ENCODE peak calls at places on chromosomes 3 and 15, in ten cellular contexts. L is fibroblast of lung, Y is neural progenitor cell, D is upper lobe of right lung, M is brain microvascular endothelial cell, Z is mesothelial cell of epicardium, W is adrenal gland, B is epithelial cell of esophagus, S is fibroblast of mammary gland, H is H9. I is an unnamed sample.

GRCh38 chr3:197833930-197834715 is 43.1 kb downstream of the LRCH3 start:
- DNase-seq in L (no peak), Y (no peak), D (no peak), M (no peak), Z (no peak), W (no peak), B (no peak), S (no peak), H (no peak), I (no peak)

GRCh38 chr3:98556164-98557130 is 24.7 kb downstream of the GPR15 start:
- DNase-seq in L (no peak), Y (no peak), D (no peak), M (peak), Z (no peak), W (no peak), B (no peak), S (no peak), H (no peak), I (no peak)

GRCh38 chr3:106534206-106534605 is 665.4 kb upstream of the CBLB start:
- DNase-seq in L (no peak), Y (no peak), D (peak), M (peak), Z (no peak), W (no peak), B (peak), S (peak), H (no peak), I (peak)

GRCh38 chr15:89714775-89715174 is 24.2 kb downstream of the WDR93 start:
- DNase-seq in L (no peak), Y (no peak), D (no peak), M (no peak), Z (no peak), W (no peak), B (no peak), S (no peak), H (no peak), I (peak)

GRCh38 chr15:98308117-98308516 is 340.2 kb upstream of the IGF1R start:
- DNase-seq in L (no peak), Y (no peak), D (no peak), M (no peak), Z (no peak), W (no peak), B (no peak), S (no peak), H (no peak), I (no peak)

GRCh38 chr15:53559364-53560253 is 199.9 kb downstream of the WDR72 start:
- DNase-seq in L (no peak), Y (no peak), D (no peak), M (no peak), Z (no peak), W (no peak), B (no peak), S (no peak), H (no peak), I (no peak)

GRCh38 chr3:159619341-159619885 is 369.2 kb upstream of the IL12A start:
- DNase-seq in L (peak), Y (peak), D (no peak), M (peak), Z (no peak), W (no peak), B (no peak), S (peak), H (no peak), I (peak)

GRCh38 chr3:66863205-66864135 is 134.6 kb upstream of the KBTBD8 start:
- DNase-seq in L (no peak), Y (no peak), D (no peak), M (no peak), Z (no peak), W (no peak), B (no peak), S (no peak), H (no peak), I (no peak)

GRCh38 chr3:38039101-38039898 is at the start of gene DLEC1:
- DNase-seq in L (peak), Y (peak), D (peak), M (peak), Z (peak), W (peak), B (peak), S (peak), H (peak), I (no peak)

GRCh38 chr3:64631951-64632350 is 55.8 kb downstream of the ADAMTS9 start:
- DNase-seq in L (no peak), Y (no peak), D (no peak), M (no peak), Z (no peak), W (no peak), B (no peak), S (no peak), H (no peak), I (no peak)

GRCh38 chr3:45605569-45605968 is 11.0 kb downstream of the LIMD1 start:
- DNase-seq in L (no peak), Y (no peak), D (no peak), M (no peak), Z (no peak), W (no peak), B (no peak), S (no peak), H (no peak), I (no peak)

GRCh38 chr3:102450976-102451375 is 16.2 kb downstream of the ZPLD1 start:
- DNase-seq in L (peak), Y (no peak), D (no peak), M (no peak), Z (no peak), W (no peak), B (peak), S (no peak), H (no peak), I (peak)

GRCh38 chr15:55859681-55860080 is 116.7 kb upstream of the PRTG start:
- DNase-seq in L (no peak), Y (no peak), D (no peak), M (peak), Z (no peak), W (no peak), B (no peak), S (no peak), H (no peak), I (no peak)

GRCh38 chr3:18425641-18426403 is 683 bp upstream of the SATB1 start:
- DNase-seq in L (no peak), Y (peak), D (peak), M (no peak), Z (peak), W (peak), B (peak), S (no peak), H (peak), I (no peak)

GRCh38 chr3:127738192-127738840 is 65.6 kb downstream of the ABTB1 start:
- DNase-seq in L (no peak), Y (no peak), D (no peak), M (no peak), Z (no peak), W (no peak), B (peak), S (peak), H (no peak), I (peak)

GRCh38 chr3:156670077-156670476 is 4.3 kb upstream of the TIPARP start:
- DNase-seq in L (no peak), Y (no peak), D (no peak), M (no peak), Z (no peak), W (no peak), B (no peak), S (no peak), H (no peak), I (no peak)

GRCh38 chr3:180680097-180680430 is 775 bp upstream of the CCDC39 start:
- DNase-seq in L (peak), Y (peak), D (no peak), M (peak), Z (no peak), W (peak), B (peak), S (peak), H (peak), I (peak)

GRCh38 chr3:50580683-50581458 is 11.5 kb downstream of the HEMK1 start:
- DNase-seq in L (no peak), Y (no peak), D (no peak), M (no peak), Z (no peak), W (peak), B (no peak), S (no peak), H (no peak), I (no peak)

GRCh38 chr3:98855811-98856400 is 45.6 kb downstream of the DCBLD2 start:
- DNase-seq in L (peak), Y (no peak), D (no peak), M (peak), Z (no peak), W (peak), B (peak), S (peak), H (no peak), I (peak)

GRCh38 chr3:33159234-33159633 is 45.4 kb downstream of the CRTAP start:
- DNase-seq in L (no peak), Y (no peak), D (no peak), M (no peak), Z (no peak), W (no peak), B (no peak), S (no peak), H (no peak), I (no peak)

GRCh38 chr15:91268510-91268909 is 168.5 kb downstream of the SV2B start:
- DNase-seq in L (no peak), Y (peak), D (no peak), M (no peak), Z (no peak), W (no peak), B (no peak), S (peak), H (peak), I (no peak)

GRCh38 chr3:189714991-189715961 is 84.1 kb downstream of the TP63 start:
- DNase-seq in L (peak), Y (no peak), D (no peak), M (peak), Z (no peak), W (no peak), B (peak), S (peak), H (no peak), I (peak)

GRCh38 chr3:42552830-42553229 is 28.9 kb downstream of the SEC22C start:
- DNase-seq in L (no peak), Y (no peak), D (no peak), M (no peak), Z (no peak), W (no peak), B (no peak), S (no peak), H (no peak), I (no peak)

GRCh38 chr3:8632402-8633237 is 12.0 kb downstream of the SSUH2 start:
- DNase-seq in L (no peak), Y (no peak), D (no peak), M (no peak), Z (no peak), W (no peak), B (peak), S (no peak), H (no peak), I (peak)

GRCh38 chr3:28860307-28860706 is 420.6 kb upstream of the RBMS3 start:
- DNase-seq in L (peak), Y (no peak), D (no peak), M (no peak), Z (no peak), W (peak), B (no peak), S (peak), H (no peak), I (peak)

GRCh38 chr3:26484140-26484539 is 138.4 kb upstream of the LRRC3B start:
- DNase-seq in L (no peak), Y (peak), D (no peak), M (peak), Z (no peak), W (no peak), B (peak), S (no peak), H (peak), I (peak)

GRCh38 chr3:55742027-55742710 is 255.1 kb upstream of the WNT5A start:
- DNase-seq in L (no peak), Y (no peak), D (no peak), M (no peak), Z (no peak), W (no peak), B (no peak), S (no peak), H (no peak), I (no peak)

GRCh38 chr15:75666823-75667501 is 19.2 kb downstream of the SNX33 start:
- DNase-seq in L (peak), Y (no peak), D (peak), M (peak), Z (no peak), W (no peak), B (peak), S (peak), H (no peak), I (peak)

GRCh38 chr15:100778831-100779288 is 100.8 kb upstream of the ALDH1A3 start:
- DNase-seq in L (no peak), Y (peak), D (peak), M (no peak), Z (peak), W (no peak), B (no peak), S (no peak), H (no peak), I (no peak)

GRCh38 chr3:127735767-127736693 is 63.3 kb downstream of the ABTB1 start:
- DNase-seq in L (peak), Y (no peak), D (no peak), M (peak), Z (no peak), W (peak), B (peak), S (peak), H (no peak), I (peak)

GRCh38 chr3:12979947-12980487 is 93.2 kb downstream of the IQSEC1 start:
- DNase-seq in L (no peak), Y (no peak), D (no peak), M (no peak), Z (no peak), W (no peak), B (no peak), S (no peak), H (no peak), I (no peak)

GRCh38 chr15:76341366-76342045 is 4.9 kb downstream of the ISL2 start:
- DNase-seq in L (no peak), Y (peak), D (no peak), M (no peak), Z (peak), W (no peak), B (no peak), S (no peak), H (peak), I (no peak)

GRCh38 chr3:128408693-128409620 is 57.7 kb downstream of the DNAJB8 start:
- DNase-seq in L (peak), Y (no peak), D (no peak), M (no peak), Z (no peak), W (peak), B (no peak), S (no peak), H (no peak), I (no peak)

GRCh38 chr15:58438111-58438510 is 6.3 kb downstream of the LIPC start:
- DNase-seq in L (no peak), Y (no peak), D (no peak), M (no peak), Z (peak), W (no peak), B (no peak), S (no peak), H (no peak), I (no peak)

GRCh38 chr15:58440922-58441321 is 9.1 kb downstream of the LIPC start:
- DNase-seq in L (no peak), Y (no peak), D (peak), M (no peak), Z (no peak), W (no peak), B (peak), S (no peak), H (no peak), I (peak)

GRCh38 chr15:58437531-58438105 is 5.8 kb downstream of the LIPC start:
- DNase-seq in L (no peak), Y (no peak), D (no peak), M (peak), Z (no peak), W (no peak), B (no peak), S (no peak), H (peak), I (no peak)

GRCh38 chr15:58440181-58440910 is 8.6 kb downstream of the LIPC start:
- DNase-seq in L (no peak), Y (no peak), D (no peak), M (peak), Z (no peak), W (peak), B (peak), S (peak), H (no peak), I (peak)

GRCh38 chr15:58438956-58439355 is 7.2 kb downstream of the LIPC start:
- DNase-seq in L (peak), Y (peak), D (no peak), M (peak), Z (no peak), W (no peak), B (peak), S (peak), H (peak), I (peak)
- TF ChIP-seq CTCF in L (no peak), Y (peak), D (peak), M (peak), Z (no peak), W (no peak), B (peak), S (no peak), H (peak), I (no peak)

DNA sequence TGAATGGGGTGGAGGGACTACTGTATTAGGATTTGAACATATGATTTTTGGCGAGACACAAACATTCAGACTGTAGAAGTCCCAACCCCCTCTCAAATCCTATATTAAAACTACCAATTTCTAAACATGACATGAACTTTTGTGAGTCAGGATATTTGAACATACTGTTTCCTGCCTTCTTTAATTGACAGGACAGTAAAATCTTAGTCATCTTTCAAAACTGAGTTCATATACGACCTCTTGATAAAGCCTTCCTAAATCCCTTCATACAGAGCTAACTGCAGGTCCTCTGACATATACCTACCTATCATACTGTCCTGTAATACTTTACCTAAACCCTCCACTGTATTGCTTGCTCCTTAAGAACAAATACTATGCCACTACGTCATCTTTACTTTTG is 23.5 kb downstream of the ALDH1A2 start:
- DNase-seq in L (no peak), Y (no peak), D (no peak), M (no peak), Z (no peak), W (no peak), B (no peak), S (no peak), H (no peak), I (no peak)
- TF ChIP-seq CTCF in L (no peak), Y (no peak), D (no peak), M (no peak), Z (no peak), W (no peak), B (no peak), S (no peak), H (no peak), I (no peak)

GRCh38 chr3:105365536-105366301 is 990 bp upstream of the ALCAM start:
- DNase-seq in L (peak), Y (peak), D (peak), M (peak), Z (no peak), W (no peak), B (peak), S (peak), H (peak), I (peak)
- TF ChIP-seq CTCF in L (no peak), Y (no peak), D (no peak), M (peak), Z (no peak), W (no peak), B (no peak), S (no peak), H (no peak), I (no peak)

GRCh38 chr3:17195856-17196604 is 311.3 kb downstream of the PLCL2 start:
- DNase-seq in L (peak), Y (peak), D (no peak), M (no peak), Z (no peak), W (no peak), B (peak), S (peak), H (no peak), I (peak)
- TF ChIP-seq CTCF in L (peak), Y (peak), D (peak), M (no peak), Z (no peak), W (no peak), B (no peak), S (no peak), H (peak), I (no peak)

DNA sequence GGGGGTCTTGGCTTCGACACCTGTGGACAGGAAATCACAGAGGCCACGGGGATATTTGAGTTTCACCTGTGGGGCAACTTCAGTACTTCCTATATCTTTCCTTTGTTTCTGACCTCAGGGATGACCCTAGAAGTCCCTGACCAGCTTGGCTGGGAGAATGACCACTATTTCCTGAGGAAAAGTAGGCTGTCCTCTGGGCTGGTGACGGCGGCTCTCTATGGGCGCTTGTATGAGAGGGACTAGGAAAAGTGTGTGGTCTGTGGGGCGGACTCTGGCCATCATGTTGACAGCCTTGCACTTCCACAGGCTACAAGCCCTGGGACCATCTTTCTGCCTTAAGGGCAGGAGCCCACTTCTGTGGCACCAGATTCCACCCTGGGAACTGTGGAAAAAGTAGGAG is 43.7 kb downstream of the BTD start:
- DNase-seq in L (no peak), Y (no peak), D (no peak), M (no peak), Z (no peak), W (no peak), B (no peak), S (no peak), H (no peak), I (no peak)
- TF ChIP-seq CTCF in L (no peak), Y (no peak), D (no peak), M (no peak), Z (no peak), W (no peak), B (no peak), S (no peak), H (no peak), I (no peak)

GRCh38 chr3:141998674-141999290 is 122.3 kb downstream of the ATP1B3 start:
- DNase-seq in L (peak), Y (no peak), D (no peak), M (no peak), Z (no peak), W (no peak), B (peak), S (peak), H (no peak), I (peak)
- TF ChIP-seq CTCF in L (peak), Y (no peak), D (peak), M (peak), Z (no peak), W (peak), B (peak), S (peak), H (no peak), I (peak)

DNA sequence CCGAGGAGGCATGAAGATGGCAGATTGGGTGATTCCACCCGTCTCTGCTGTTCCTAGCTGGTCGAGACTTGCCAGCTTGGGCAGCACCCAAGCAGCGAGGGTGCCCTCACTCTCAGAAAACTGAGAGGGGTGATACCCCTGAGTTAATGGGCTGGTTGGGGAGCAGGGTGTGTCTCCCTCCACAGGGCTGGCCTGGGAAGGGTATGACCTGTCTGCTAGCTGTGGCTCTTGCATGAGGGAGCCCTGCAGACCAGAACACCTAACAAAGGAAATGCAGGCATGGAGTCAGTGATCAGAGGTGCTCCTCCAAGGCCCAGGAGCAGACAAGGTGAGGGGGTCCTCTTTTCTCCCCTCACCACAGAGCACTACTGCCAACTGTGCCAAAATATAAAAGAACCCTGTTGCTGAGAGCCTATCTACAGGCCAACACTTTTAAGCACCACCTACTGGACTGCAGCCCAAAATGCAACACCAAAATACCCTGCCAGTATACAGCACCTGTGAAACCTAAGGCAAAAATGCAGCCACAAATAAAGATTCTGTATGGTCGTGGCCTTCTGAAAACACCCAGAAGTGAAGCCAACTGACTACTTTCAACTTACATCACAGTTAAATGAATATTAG is 35.8 kb upstream of the PPM1L start:
- DNase-seq in L (no peak), Y (peak), D (no peak), M (no peak), Z (no peak), W (no peak), B (peak), S (no peak), H (peak), I (no peak)
- TF ChIP-seq CTCF in L (no peak), Y (peak), D (no peak), M (peak), Z (no peak), W (no peak), B (peak), S (no peak), H (peak), I (no peak)